ENCODE peak calls at places on chromosomes 13 and 19, in five cellular contexts. One of them, this sample, is unnamed.

GRCh38 chr19:11505032-11505503 is 571 bp downstream of the ZNF653 start:
- DNase-seq in progenitor cell of endocrine pancreas: peak
- DNase-seq in suprapubic skin: peak
- DNase-seq in substantia nigra: peak
- DNase-seq in naive thymus-derived CD8-positive, alpha-beta T cell: peak
- DNase-seq in this sample: peak

GRCh38 chr19:57560049-57560491 is 407 bp upstream of the ZNF550 start:
- DNase-seq in progenitor cell of endocrine pancreas: no peak
- DNase-seq in suprapubic skin: peak
- DNase-seq in substantia nigra: no peak
- DNase-seq in naive thymus-derived CD8-positive, alpha-beta T cell: no peak
- DNase-seq in this sample: no peak

GRCh38 chr13:100890645-100891044 is 216.1 kb upstream of the TMTC4 start:
- DNase-seq in progenitor cell of endocrine pancreas: no peak
- DNase-seq in suprapubic skin: no peak
- DNase-seq in substantia nigra: no peak
- DNase-seq in naive thymus-derived CD8-positive, alpha-beta T cell: no peak
- DNase-seq in this sample: no peak

GRCh38 chr13:89401209-89401810 is 1730.1 kb downstream of the SLITRK5 start:
- DNase-seq in progenitor cell of endocrine pancreas: no peak
- DNase-seq in suprapubic skin: no peak
- DNase-seq in substantia nigra: no peak
- DNase-seq in naive thymus-derived CD8-positive, alpha-beta T cell: no peak
- DNase-seq in this sample: no peak

GRCh38 chr19:42028304-42029216 is 34.5 kb upstream of the ATP1A3 start:
- DNase-seq in progenitor cell of endocrine pancreas: no peak
- DNase-seq in suprapubic skin: no peak
- DNase-seq in substantia nigra: no peak
- DNase-seq in naive thymus-derived CD8-positive, alpha-beta T cell: no peak
- DNase-seq in this sample: no peak

GRCh38 chr13:36275190-36276002 is 22.2 kb downstream of the CCDC169 start:
- DNase-seq in progenitor cell of endocrine pancreas: no peak
- DNase-seq in suprapubic skin: no peak
- DNase-seq in substantia nigra: no peak
- DNase-seq in naive thymus-derived CD8-positive, alpha-beta T cell: no peak
- DNase-seq in this sample: peak

GRCh38 chr19:9354651-9355050 is 8.2 kb upstream of the ZNF177 start:
- DNase-seq in progenitor cell of endocrine pancreas: no peak
- DNase-seq in suprapubic skin: no peak
- DNase-seq in substantia nigra: no peak
- DNase-seq in naive thymus-derived CD8-positive, alpha-beta T cell: no peak
- DNase-seq in this sample: no peak

GRCh38 chr13:30224732-30225131 is 82.6 kb downstream of the KATNAL1 start:
- DNase-seq in progenitor cell of endocrine pancreas: no peak
- DNase-seq in suprapubic skin: no peak
- DNase-seq in substantia nigra: no peak
- DNase-seq in naive thymus-derived CD8-positive, alpha-beta T cell: no peak
- DNase-seq in this sample: no peak

GRCh38 chr19:11092181-11092538 is 2.9 kb downstream of the LDLR start:
- DNase-seq in progenitor cell of endocrine pancreas: no peak
- DNase-seq in suprapubic skin: no peak
- DNase-seq in substantia nigra: no peak
- DNase-seq in naive thymus-derived CD8-positive, alpha-beta T cell: no peak
- DNase-seq in this sample: peak

GRCh38 chr19:49119411-49120324 is at the start of gene PPFIA3:
- DNase-seq in progenitor cell of endocrine pancreas: peak
- DNase-seq in suprapubic skin: no peak
- DNase-seq in substantia nigra: peak
- DNase-seq in naive thymus-derived CD8-positive, alpha-beta T cell: peak
- DNase-seq in this sample: peak

GRCh38 chr13:73268306-73268705 is 209.5 kb downstream of the KLF5 start:
- DNase-seq in progenitor cell of endocrine pancreas: no peak
- DNase-seq in suprapubic skin: no peak
- DNase-seq in substantia nigra: no peak
- DNase-seq in naive thymus-derived CD8-positive, alpha-beta T cell: no peak
- DNase-seq in this sample: no peak

GRCh38 chr13:47310376-47310775 is 413.5 kb upstream of the HTR2A start:
- DNase-seq in progenitor cell of endocrine pancreas: no peak
- DNase-seq in suprapubic skin: no peak
- DNase-seq in substantia nigra: no peak
- DNase-seq in naive thymus-derived CD8-positive, alpha-beta T cell: no peak
- DNase-seq in this sample: no peak

GRCh38 chr19:35109395-35110112 is 6.1 kb upstream of the FXYD3 start:
- DNase-seq in progenitor cell of endocrine pancreas: no peak
- DNase-seq in suprapubic skin: no peak
- DNase-seq in substantia nigra: no peak
- DNase-seq in naive thymus-derived CD8-positive, alpha-beta T cell: no peak
- DNase-seq in this sample: no peak

GRCh38 chr19:14997981-14998380 is 18.3 kb upstream of the SLC1A6 start:
- DNase-seq in progenitor cell of endocrine pancreas: no peak
- DNase-seq in suprapubic skin: no peak
- DNase-seq in substantia nigra: no peak
- DNase-seq in naive thymus-derived CD8-positive, alpha-beta T cell: no peak
- DNase-seq in this sample: no peak

GRCh38 chr19:38210458-38210987 is 13.5 kb downstream of the DPF1 start:
- DNase-seq in progenitor cell of endocrine pancreas: peak
- DNase-seq in suprapubic skin: no peak
- DNase-seq in substantia nigra: peak
- DNase-seq in naive thymus-derived CD8-positive, alpha-beta T cell: no peak
- DNase-seq in this sample: no peak

GRCh38 chr19:28345811-28346210 is 867.1 kb downstream of the UQCRFS1 start:
- DNase-seq in progenitor cell of endocrine pancreas: no peak
- DNase-seq in suprapubic skin: no peak
- DNase-seq in substantia nigra: no peak
- DNase-seq in naive thymus-derived CD8-positive, alpha-beta T cell: no peak
- DNase-seq in this sample: no peak

GRCh38 chr19:10412257-10412977 is 7.9 kb upstream of the PDE4A start:
- DNase-seq in progenitor cell of endocrine pancreas: no peak
- DNase-seq in suprapubic skin: no peak
- DNase-seq in substantia nigra: no peak
- DNase-seq in naive thymus-derived CD8-positive, alpha-beta T cell: peak
- DNase-seq in this sample: no peak

GRCh38 chr19:13902993-13903555 is 2.8 kb downstream of the BRME1 start:
- DNase-seq in progenitor cell of endocrine pancreas: no peak
- DNase-seq in suprapubic skin: no peak
- DNase-seq in substantia nigra: no peak
- DNase-seq in naive thymus-derived CD8-positive, alpha-beta T cell: peak
- DNase-seq in this sample: no peak

GRCh38 chr13:35549481-35549880 is 73.0 kb upstream of the MAB21L1 start:
- DNase-seq in progenitor cell of endocrine pancreas: no peak
- DNase-seq in suprapubic skin: no peak
- DNase-seq in substantia nigra: no peak
- DNase-seq in naive thymus-derived CD8-positive, alpha-beta T cell: no peak
- DNase-seq in this sample: no peak

GRCh38 chr19:46764817-46765291 is 18.6 kb upstream of the STRN4 start:
- DNase-seq in progenitor cell of endocrine pancreas: no peak
- DNase-seq in suprapubic skin: no peak
- DNase-seq in substantia nigra: no peak
- DNase-seq in naive thymus-derived CD8-positive, alpha-beta T cell: no peak
- DNase-seq in this sample: no peak

GRCh38 chr13:50215389-50215788 is 200.1 kb downstream of the KCNRG start:
- DNase-seq in progenitor cell of endocrine pancreas: no peak
- DNase-seq in suprapubic skin: no peak
- DNase-seq in substantia nigra: no peak
- DNase-seq in naive thymus-derived CD8-positive, alpha-beta T cell: no peak
- DNase-seq in this sample: no peak

GRCh38 chr19:45913874-45914830 is at the start of gene NANOS2:
- DNase-seq in progenitor cell of endocrine pancreas: no peak
- DNase-seq in suprapubic skin: no peak
- DNase-seq in substantia nigra: no peak
- DNase-seq in naive thymus-derived CD8-positive, alpha-beta T cell: no peak
- DNase-seq in this sample: peak

GRCh38 chr19:3852614-3853254 is 16.1 kb downstream of the ZFR2 start:
- DNase-seq in progenitor cell of endocrine pancreas: no peak
- DNase-seq in suprapubic skin: no peak
- DNase-seq in substantia nigra: no peak
- DNase-seq in naive thymus-derived CD8-positive, alpha-beta T cell: peak
- DNase-seq in this sample: no peak

GRCh38 chr13:85806553-85807175 is 7.4 kb upstream of the SLITRK6 start:
- DNase-seq in progenitor cell of endocrine pancreas: no peak
- DNase-seq in suprapubic skin: no peak
- DNase-seq in substantia nigra: no peak
- DNase-seq in naive thymus-derived CD8-positive, alpha-beta T cell: peak
- DNase-seq in this sample: peak

GRCh38 chr13:44402902-44403719 is 29.5 kb downstream of the SERP2 start:
- DNase-seq in progenitor cell of endocrine pancreas: no peak
- DNase-seq in suprapubic skin: no peak
- DNase-seq in substantia nigra: no peak
- DNase-seq in naive thymus-derived CD8-positive, alpha-beta T cell: no peak
- DNase-seq in this sample: peak

GRCh38 chr13:32883501-32883900 is 132.7 kb upstream of the KL start:
- DNase-seq in progenitor cell of endocrine pancreas: no peak
- DNase-seq in suprapubic skin: no peak
- DNase-seq in substantia nigra: no peak
- DNase-seq in naive thymus-derived CD8-positive, alpha-beta T cell: no peak
- DNase-seq in this sample: peak

GRCh38 chr13:77749481-77749880 is 52.0 kb downstream of the SLAIN1 start:
- DNase-seq in progenitor cell of endocrine pancreas: no peak
- DNase-seq in suprapubic skin: no peak
- DNase-seq in substantia nigra: no peak
- DNase-seq in naive thymus-derived CD8-positive, alpha-beta T cell: no peak
- DNase-seq in this sample: no peak

GRCh38 chr19:31152906-31153305 is 196.3 kb downstream of the TSHZ3 start:
- DNase-seq in progenitor cell of endocrine pancreas: no peak
- DNase-seq in suprapubic skin: no peak
- DNase-seq in substantia nigra: no peak
- DNase-seq in naive thymus-derived CD8-positive, alpha-beta T cell: no peak
- DNase-seq in this sample: no peak

GRCh38 chr19:1131718-1132552 is 28.1 kb downstream of the GPX4 start:
- DNase-seq in progenitor cell of endocrine pancreas: no peak
- DNase-seq in suprapubic skin: peak
- DNase-seq in substantia nigra: no peak
- DNase-seq in naive thymus-derived CD8-positive, alpha-beta T cell: peak
- DNase-seq in this sample: no peak

GRCh38 chr19:34715357-34715756 is 18.7 kb upstream of the ZNF181 start:
- DNase-seq in progenitor cell of endocrine pancreas: no peak
- DNase-seq in suprapubic skin: no peak
- DNase-seq in substantia nigra: no peak
- DNase-seq in naive thymus-derived CD8-positive, alpha-beta T cell: no peak
- DNase-seq in this sample: no peak

This sample was measured in G401.